ENCODE peak calls at places on chromosomes 6 and 20, in eight cellular contexts. K, V, D, O, H, Z, L and U are unnamed samples.

GRCh38 chr20:35901678-35902544 is 52.4 kb downstream of the SCAND1 start:
- DNase-seq in K (no peak), V (no peak), D (no peak), O (no peak), H (peak), Z (no peak), L (no peak), U (no peak)

GRCh38 chr6:66032626-66033025 is 325.6 kb upstream of the EYS start:
- DNase-seq in K (no peak), V (no peak), D (no peak), O (no peak), H (no peak), Z (no peak), L (no peak), U (no peak)

GRCh38 chr6:65410309-65410708 is 296.7 kb downstream of the EYS start:
- DNase-seq in K (no peak), V (no peak), D (no peak), O (no peak), H (no peak), Z (no peak), L (no peak), U (no peak)

GRCh38 chr6:30990422-30991086 is 7.0 kb downstream of the MUC21 start:
- DNase-seq in K (no peak), V (no peak), D (no peak), O (no peak), H (no peak), Z (no peak), L (no peak), U (peak)

GRCh38 chr6:132275253-132275970 is 125.9 kb downstream of the MOXD1 start:
- DNase-seq in K (no peak), V (no peak), D (no peak), O (no peak), H (no peak), Z (no peak), L (no peak), U (no peak)

GRCh38 chr20:32811886-32812285 is 7.9 kb upstream of the MAPRE1 start:
- DNase-seq in K (no peak), V (no peak), D (no peak), O (no peak), H (no peak), Z (no peak), L (no peak), U (no peak)

GRCh38 chr20:62675156-62675871 is 33.0 kb downstream of the SLCO4A1 start:
- DNase-seq in K (no peak), V (no peak), D (no peak), O (no peak), H (no peak), Z (no peak), L (no peak), U (no peak)

GRCh38 chr6:159831373-159831679 is 31.2 kb downstream of the PNLDC1 start:
- DNase-seq in K (no peak), V (no peak), D (no peak), O (no peak), H (no peak), Z (no peak), L (no peak), U (no peak)

GRCh38 chr6:7241709-7242645 is 71.0 kb downstream of the SSR1 start:
- DNase-seq in K (no peak), V (no peak), D (no peak), O (no peak), H (peak), Z (no peak), L (no peak), U (no peak)

GRCh38 chr6:14059791-14060436 is 57.7 kb upstream of the CD83 start:
- DNase-seq in K (no peak), V (peak), D (peak), O (no peak), H (no peak), Z (no peak), L (peak), U (no peak)

GRCh38 chr6:158016571-158017383 is 35.1 kb downstream of the SYNJ2 start:
- DNase-seq in K (peak), V (no peak), D (peak), O (no peak), H (no peak), Z (no peak), L (peak), U (no peak)

GRCh38 chr20:41480054-41480770 is 113.6 kb upstream of the EMILIN3 start:
- DNase-seq in K (no peak), V (no peak), D (no peak), O (no peak), H (no peak), Z (no peak), L (no peak), U (no peak)

GRCh38 chr6:131381694-131382093 is 191.3 kb upstream of the ARG1 start:
- DNase-seq in K (no peak), V (no peak), D (no peak), O (no peak), H (no peak), Z (no peak), L (no peak), U (no peak)

GRCh38 chr6:154509421-154510143 is 903 bp downstream of the CNKSR3 start:
- DNase-seq in K (peak), V (peak), D (peak), O (peak), H (peak), Z (no peak), L (peak), U (no peak)

GRCh38 chr6:29886686-29887085 is 55.6 kb upstream of the HLA-A start:
- DNase-seq in K (no peak), V (no peak), D (no peak), O (no peak), H (no peak), Z (no peak), L (no peak), U (no peak)
- H3K27ac ChIP-seq in K (no peak), V (peak), D (peak), O (peak), H (no peak), Z (no peak), L (peak), U (peak)

DNA sequence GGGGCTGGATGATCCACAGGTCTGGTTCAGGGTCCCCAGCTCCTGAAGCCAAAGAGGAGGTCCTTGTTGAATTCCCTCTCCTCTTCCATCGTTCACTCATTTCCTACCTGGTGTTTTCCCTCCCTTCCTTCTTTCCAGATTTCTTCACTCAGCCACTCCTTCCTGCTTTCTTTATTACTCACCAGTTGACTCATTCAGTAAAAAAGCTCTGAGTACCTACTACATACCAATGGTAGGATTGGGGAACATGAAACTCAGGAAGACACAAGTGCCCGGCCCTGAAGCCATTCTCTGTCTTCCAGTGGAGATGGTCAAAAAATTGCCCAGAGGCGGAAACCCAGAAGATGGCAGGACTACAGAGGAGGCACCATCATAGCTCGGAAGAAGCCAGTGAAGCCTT is 11.9 kb upstream of the NSFL1C start:
- DNase-seq in K (no peak), V (no peak), D (no peak), O (no peak), H (no peak), Z (no peak), L (no peak), U (no peak)
- H3K27ac ChIP-seq in K (no peak), V (no peak), D (no peak), O (no peak), H (no peak), Z (no peak), L (no peak), U (no peak)

GRCh38 chr6:140850438-140850837 is 1282.3 kb upstream of the GJE1 start:
- DNase-seq in K (no peak), V (no peak), D (no peak), O (no peak), H (no peak), Z (no peak), L (no peak), U (no peak)

GRCh38 chr6:140846518-140847277 is 1286.0 kb upstream of the GJE1 start:
- DNase-seq in K (no peak), V (no peak), D (no peak), O (no peak), H (no peak), Z (no peak), L (no peak), U (no peak)

GRCh38 chr6:140854363-140854762 is 1278.4 kb upstream of the GJE1 start:
- DNase-seq in K (no peak), V (no peak), D (no peak), O (no peak), H (no peak), Z (no peak), L (no peak), U (no peak)

GRCh38 chr6:140845666-140846065 is 1287.1 kb upstream of the GJE1 start:
- DNase-seq in K (no peak), V (no peak), D (no peak), O (no peak), H (no peak), Z (no peak), L (no peak), U (no peak)

DNA sequence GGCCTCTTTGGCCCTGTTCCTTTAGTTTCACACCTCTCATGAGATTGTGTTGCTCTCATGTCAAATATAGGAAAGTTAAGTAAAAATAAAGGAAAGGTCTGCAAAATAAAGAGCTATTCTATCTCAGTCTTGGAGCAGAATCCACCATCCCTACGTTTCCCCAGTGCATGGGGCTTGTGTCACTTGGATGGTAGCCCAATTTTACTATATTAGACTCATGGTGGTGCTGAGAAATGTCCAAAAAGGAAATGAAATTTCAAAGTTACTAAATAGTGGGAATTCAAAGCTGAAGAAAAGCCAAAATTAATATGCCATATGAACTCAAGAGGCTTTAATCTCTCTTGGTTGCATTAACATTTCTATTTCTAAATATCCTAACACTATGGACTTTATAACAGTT is 1283.3 kb upstream of the GJE1 start:
- DNase-seq in K (no peak), V (no peak), D (no peak), O (no peak), H (no peak), Z (no peak), L (no peak), U (no peak)
- H3K27ac ChIP-seq in K (no peak), V (no peak), D (no peak), O (no peak), H (no peak), Z (no peak), L (no peak), U (no peak)

DNA sequence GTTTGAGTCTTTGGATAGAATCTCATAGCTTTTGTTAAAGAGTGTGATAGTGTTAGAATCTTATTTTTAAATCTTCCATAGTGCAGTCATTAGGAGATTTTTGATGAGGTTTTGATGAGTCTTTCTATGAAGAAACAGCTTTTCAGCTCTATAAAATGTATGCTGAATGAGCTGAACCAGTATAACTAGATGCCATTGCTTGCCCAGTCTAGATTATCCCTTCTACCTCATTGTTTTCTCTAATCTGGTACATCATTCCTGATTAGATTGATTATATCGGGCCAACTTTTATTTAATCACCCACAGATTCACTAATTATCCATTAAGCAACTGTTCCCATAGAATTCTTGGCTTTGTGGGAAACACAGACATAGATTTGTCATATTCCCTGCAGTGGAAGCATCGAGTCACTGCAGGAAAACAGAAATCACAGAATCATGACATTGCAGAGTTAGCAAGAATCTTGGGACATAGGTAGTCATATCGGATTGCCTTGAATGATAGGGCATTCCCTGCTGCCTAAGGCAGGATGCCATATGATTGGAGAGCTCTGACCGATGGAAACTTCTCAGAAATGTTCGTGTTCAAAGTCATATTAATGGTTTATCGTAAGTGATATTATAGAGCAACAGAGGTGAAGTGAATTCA is 882.7 kb upstream of the FLRT3 start:
- DNase-seq in K (no peak), V (no peak), D (no peak), O (no peak), H (no peak), Z (no peak), L (no peak), U (no peak)
- H3K27ac ChIP-seq in K (no peak), V (no peak), D (no peak), O (no peak), H (no peak), Z (no peak), L (no peak), U (no peak)

DNA sequence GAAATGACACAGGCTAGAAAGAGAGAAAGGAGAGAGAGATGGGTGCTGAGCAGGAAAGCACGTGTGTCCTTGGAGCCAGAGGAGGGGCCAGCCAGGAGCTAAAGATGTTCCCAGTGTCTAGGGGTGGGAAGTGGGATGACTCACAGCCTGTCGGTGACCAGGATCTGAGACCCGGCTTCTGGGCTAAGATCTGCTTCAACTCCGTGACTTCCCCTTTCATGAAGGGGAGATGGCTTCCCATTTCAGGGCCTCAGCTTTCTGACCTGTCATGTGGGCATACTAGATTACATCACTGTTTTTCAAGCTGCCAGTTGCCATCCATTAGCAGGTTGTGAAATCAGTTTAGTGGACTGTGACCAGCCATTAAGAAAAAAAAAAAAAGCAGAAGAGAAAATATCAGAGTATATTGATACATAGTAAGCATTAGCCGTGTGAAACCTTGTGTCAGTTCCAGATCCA is 5.4 kb downstream of the TGM3 start:
- DNase-seq in K (peak), V (peak), D (no peak), O (no peak), H (peak), Z (no peak), L (peak), U (no peak)
- H3K27ac ChIP-seq in K (no peak), V (no peak), D (peak), O (no peak), H (no peak), Z (no peak), L (no peak), U (no peak)